ENCODE peak calls at places on chromosomes 5 and 9, in seven cellular contexts. J is HTR-8/SVneo, B is heart left ventricle, Y is iPS-NIHi11, W is NCI-H1436, C is epithelial cell of esophagus, R is NCI-H1694. I is an unnamed sample.

GRCh38 chr5:7916171-7916804 is 47.3 kb downstream of the MTRR start:
- DNase-seq in J (no peak), B (no peak), Y (no peak), W (no peak), C (peak; percentile 33), R (no peak), I (no peak)

GRCh38 chr5:32753765-32754164 is 42.6 kb downstream of the NPR3 start:
- DNase-seq in J (no peak), B (no peak), Y (no peak), W (no peak), C (peak; percentile 16), R (no peak), I (no peak)

GRCh38 chr5:149274964-149275363 is 3.3 kb downstream of the AFAP1L1 start:
- DNase-seq in J (no peak), B (no peak), Y (no peak), W (no peak), C (peak; percentile 72), R (no peak), I (no peak)

GRCh38 chr5:15510816-15511215 is 10.8 kb downstream of the FBXL7 start:
- DNase-seq in J (no peak), B (no peak), Y (no peak), W (no peak), C (peak; percentile 29), R (peak; percentile 23), I (no peak)

GRCh38 chr5:126354012-126354856 is 69.0 kb upstream of the GRAMD2B start:
- DNase-seq in J (peak; percentile 75), B (no peak), Y (peak; percentile 36), W (no peak), C (peak; percentile 87), R (peak; percentile 47), I (no peak)

GRCh38 chr9:79731483-79731882 is 159.7 kb downstream of the TLE4 start:
- DNase-seq in J (no peak), B (no peak), Y (no peak), W (no peak), C (peak; percentile 69), R (no peak), I (no peak)

GRCh38 chr9:76599970-76600369 is 141.0 kb downstream of the GCNT1 start:
- DNase-seq in J (no peak), B (no peak), Y (no peak), W (no peak), C (no peak), R (no peak), I (peak; percentile 34)

GRCh38 chr9:32524558-32525461 is 1.2 kb downstream of the RIGI start:
- DNase-seq in J (no peak), B (no peak), Y (peak; percentile 14), W (no peak), C (peak; percentile 85), R (no peak), I (peak; percentile 21)

GRCh38 chr5:87413116-87413645 is 451 bp upstream of the CCNH start:
- DNase-seq in J (no peak), B (no peak), Y (peak; percentile 6), W (no peak), C (no peak), R (no peak), I (no peak)

GRCh38 chr9:134863306-134863902 is 17.2 kb upstream of the FCN2 start:
- DNase-seq in J (no peak), B (no peak), Y (no peak), W (no peak), C (no peak), R (no peak), I (no peak)

GRCh38 chr5:169667896-169668674 is 31.0 kb downstream of the DOCK2 start:
- DNase-seq in J (peak; percentile 17), B (no peak), Y (no peak), W (no peak), C (peak; percentile 53), R (peak; percentile 89), I (no peak)

GRCh38 chr5:134140530-134141201 is 26.2 kb downstream of the TCF7 start:
- DNase-seq in J (peak; percentile 74), B (no peak), Y (peak; percentile 78), W (peak; percentile 34), C (peak; percentile 92), R (peak; percentile 77), I (peak; percentile 77)

GRCh38 chr9:81207651-81208050 is 481.7 kb downstream of the TLE1 start:
- DNase-seq in J (no peak), B (no peak), Y (no peak), W (no peak), C (peak; percentile 74), R (no peak), I (no peak)

GRCh38 chr5:136020383-136021015 is 8.3 kb upstream of the TGFBI start:
- DNase-seq in J (peak; percentile 85), B (no peak), Y (no peak), W (no peak), C (peak; percentile 98), R (no peak), I (no peak)

GRCh38 chr9:127943011-127943662 is 5.5 kb upstream of the DPM2 start:
- DNase-seq in J (no peak), B (no peak), Y (no peak), W (no peak), C (no peak), R (no peak), I (no peak)

I was measured in thyroid gland.